ENCODE peak calls at places on chromosomes 11 and 22, in six cellular contexts. P is NB4, G is HepG2, B is A549, C is K562, U is GM12878. J is an unnamed sample.

GRCh38 chr11:44527476-44527875 is 38.0 kb upstream of the CD82 start:
- DNase-seq in P (no peak), G (no peak), B (no peak), C (no peak), U (no peak), J (no peak)

GRCh38 chr11:9267680-9268079 is 2.5 kb upstream of the DENND5A start:
- DNase-seq in P (no peak), G (no peak), B (no peak), C (no peak), U (no peak), J (no peak)

GRCh38 chr11:111846640-111847039 is 24.7 kb downstream of the ALG9 start:
- DNase-seq in P (peak; percentile 68), G (no peak), B (no peak), C (no peak), U (no peak), J (peak; percentile 55)

GRCh38 chr11:12752868-12753267 is 78.6 kb downstream of the TEAD1 start:
- DNase-seq in P (no peak), G (no peak), B (no peak), C (no peak), U (no peak), J (no peak)

GRCh38 chr11:109892321-109892794 is 200.8 kb upstream of the ZC3H12C start:
- DNase-seq in P (no peak), G (no peak), B (no peak), C (peak; percentile 74), U (no peak), J (no peak)

GRCh38 chr11:3989251-3989650 is 105.3 kb upstream of the RRM1 start:
- DNase-seq in P (no peak), G (no peak), B (no peak), C (no peak), U (no peak), J (no peak)

GRCh38 chr11:64229090-64229958 is 1.0 kb upstream of the DNAJC4 start:
- DNase-seq in P (no peak), G (no peak), B (no peak), C (no peak), U (no peak), J (no peak)

GRCh38 chr11:122882809-122883681 is 486 bp downstream of the JHY start:
- DNase-seq in P (peak; percentile 69), G (peak; percentile 7), B (peak; percentile 67), C (no peak), U (no peak), J (peak; percentile 50)

GRCh38 chr11:13207665-13208594 is 69.7 kb upstream of the BMAL1 start:
- DNase-seq in P (peak; percentile 81), G (peak; percentile 54), B (peak; percentile 23), C (peak; percentile 38), U (no peak), J (peak; percentile 84)

GRCh38 chr22:41308054-41308453 is 6.7 kb downstream of the ZC3H7B start:
- DNase-seq in P (no peak), G (no peak), B (no peak), C (peak; percentile 31), U (no peak), J (no peak)

GRCh38 chr22:23305922-23306374 is 125.6 kb downstream of the BCR start:
- DNase-seq in P (no peak), G (no peak), B (no peak), C (no peak), U (no peak), J (peak; percentile 96)

GRCh38 chr22:19986011-19986409 is 30.6 kb downstream of the ARVCF start:
- DNase-seq in P (no peak), G (no peak), B (no peak), C (no peak), U (no peak), J (no peak)

GRCh38 chr11:61429691-61430582 is at the start of the genes CPSF7 and SDHAF2:
- DNase-seq in P (peak; percentile 98), G (peak; percentile 89), B (peak; percentile 97), C (peak; percentile 94), U (peak; percentile 69), J (peak; percentile 94)
- TF ChIP-seq POLR2A in P (peak; percentile 92), G (peak; percentile 76), B (peak; percentile 55), C (peak; percentile 93), U (peak; percentile 93), J (peak; percentile 91)

DNA sequence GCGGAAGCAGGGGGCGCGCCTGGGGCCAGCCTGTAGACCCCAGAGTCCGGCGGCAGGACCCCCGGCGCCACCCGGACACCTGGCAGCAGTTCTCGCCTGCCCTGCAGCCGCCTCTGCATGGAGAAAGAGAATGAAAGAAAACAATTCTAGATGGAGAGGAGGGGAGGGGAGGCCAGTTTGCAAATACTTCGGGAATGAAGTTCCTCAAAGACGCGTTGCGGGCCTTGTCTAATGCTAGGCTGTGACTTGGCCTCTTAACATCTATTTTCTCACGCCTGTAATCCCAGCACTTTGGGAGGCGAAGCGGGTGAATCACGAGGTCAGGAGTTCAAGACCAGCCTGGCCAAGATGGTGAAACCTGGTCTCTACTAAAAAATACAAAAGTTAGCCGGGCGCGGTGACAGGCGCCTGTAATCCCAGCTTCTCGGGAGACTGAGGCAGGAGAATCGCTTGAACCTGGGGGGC is 2.1 kb upstream of the BARX2 start:
- DNase-seq in P (no peak), G (no peak), B (no peak), C (no peak), U (no peak), J (no peak)
- TF ChIP-seq MYC in P (no peak), G (no peak), B (no peak), C (no peak), U (no peak), J (no peak)

GRCh38 chr11:69215784-69216415 is 60.2 kb downstream of the SMIM38 start:
- DNase-seq in P (no peak), G (no peak), B (peak; percentile 51), C (no peak), U (no peak), J (no peak)
- TF ChIP-seq MAX in P (no peak), G (no peak), B (peak; percentile 23), C (no peak), U (no peak), J (no peak)

GRCh38 chr11:62546244-62546936 is at the start of gene AHNAK:
- DNase-seq in P (peak; percentile 90), G (no peak), B (peak; percentile 77), C (peak; percentile 82), U (no peak), J (peak; percentile 56)
- TF ChIP-seq POLR2A in P (peak; percentile 65), G (peak; percentile 56), B (peak; percentile 74), C (peak; percentile 32), U (peak; percentile 78), J (peak; percentile 97)

DNA sequence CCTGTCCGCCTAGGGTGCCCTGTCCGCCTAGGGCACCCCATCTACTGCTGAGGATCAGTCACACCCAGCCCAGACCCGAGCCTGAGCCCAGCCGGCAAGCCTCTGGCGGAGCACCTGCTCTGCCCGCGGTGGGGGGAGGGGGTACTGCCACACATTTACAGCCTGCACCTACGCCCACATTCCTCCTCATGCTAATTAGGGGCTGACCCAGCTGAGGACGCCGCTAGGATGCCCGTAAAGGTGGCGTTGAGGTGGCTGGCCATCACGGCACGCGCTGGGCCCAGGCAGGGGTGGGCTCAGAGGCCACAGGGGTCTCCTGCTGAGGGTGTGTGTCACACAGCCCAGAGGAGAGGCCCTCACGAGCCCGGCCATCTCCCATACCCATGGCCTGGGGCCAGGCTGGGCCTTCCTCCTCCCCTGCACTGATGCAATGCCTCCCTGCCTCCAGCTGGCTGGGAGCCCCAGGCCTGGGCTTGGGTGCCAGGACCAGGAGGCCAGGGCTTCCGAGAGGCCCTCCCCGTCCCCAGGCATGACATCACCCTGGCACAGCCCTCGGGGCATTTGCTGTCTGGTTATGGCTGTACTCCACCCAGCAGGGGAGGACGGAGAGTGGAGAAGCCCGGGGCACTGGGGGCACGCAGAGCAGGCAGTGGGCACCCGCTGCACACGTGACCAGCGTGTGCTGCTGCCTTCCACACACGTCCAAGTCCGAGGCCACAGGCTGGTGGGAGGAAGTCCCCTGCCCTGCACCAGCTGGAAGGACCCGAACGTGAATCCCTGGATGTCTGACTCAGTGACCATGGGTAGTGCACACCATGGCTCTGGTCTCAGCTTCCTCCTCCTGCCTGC is 12.7 kb downstream of the DUSP8 start:
- DNase-seq in P (no peak), G (no peak), B (peak; percentile 65), C (no peak), U (no peak), J (no peak)
- TF ChIP-seq MYC in P (no peak), G (no peak), B (no peak), C (no peak), U (no peak), J (no peak)

DNA sequence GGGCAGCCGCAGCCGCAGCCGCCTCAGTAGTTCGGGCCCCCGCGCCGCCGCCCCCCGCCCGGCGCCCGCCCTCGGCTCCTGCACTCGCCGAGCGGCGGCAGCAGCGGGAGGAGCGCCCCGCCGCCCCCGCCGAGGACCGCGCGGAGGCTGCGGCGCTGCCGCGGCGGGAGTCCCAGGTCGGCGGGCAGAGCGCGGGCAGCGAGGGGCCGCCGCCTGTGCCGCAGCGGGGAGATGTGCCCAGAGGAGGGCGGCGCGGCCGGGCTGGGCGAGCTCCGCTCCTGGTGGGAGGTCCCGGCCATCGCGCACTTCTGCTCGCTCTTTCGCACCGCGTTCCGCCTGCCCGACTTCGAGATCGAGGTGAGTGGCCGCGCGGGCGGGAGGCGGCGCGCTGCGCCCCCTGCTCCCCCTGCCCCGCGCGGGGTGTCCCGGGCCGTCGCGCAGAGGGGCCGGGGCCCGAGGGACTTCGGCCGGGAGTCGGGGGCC is 334 bp downstream of the CECR2 start:
- DNase-seq in P (peak; percentile 66), G (no peak), B (no peak), C (peak; percentile 25), U (no peak), J (no peak)
- TF ChIP-seq MAX in P (no peak), G (no peak), B (no peak), C (no peak), U (no peak), J (no peak)

GRCh38 chr22:46047226-46047625 is 70.3 kb upstream of the WNT7B start:
- DNase-seq in P (no peak), G (no peak), B (no peak), C (no peak), U (no peak), J (no peak)

GRCh38 chr22:46044718-46045458 is 67.9 kb upstream of the WNT7B start:
- DNase-seq in P (no peak), G (no peak), B (no peak), C (no peak), U (no peak), J (no peak)

GRCh38 chr22:46046299-46046685 is 69.3 kb upstream of the WNT7B start:
- DNase-seq in P (no peak), G (no peak), B (no peak), C (no peak), U (no peak), J (no peak)

GRCh38 chr22:46043816-46044717 is 67.1 kb upstream of the WNT7B start:
- DNase-seq in P (no peak), G (no peak), B (no peak), C (no peak), U (no peak), J (peak; percentile 37)

DNA sequence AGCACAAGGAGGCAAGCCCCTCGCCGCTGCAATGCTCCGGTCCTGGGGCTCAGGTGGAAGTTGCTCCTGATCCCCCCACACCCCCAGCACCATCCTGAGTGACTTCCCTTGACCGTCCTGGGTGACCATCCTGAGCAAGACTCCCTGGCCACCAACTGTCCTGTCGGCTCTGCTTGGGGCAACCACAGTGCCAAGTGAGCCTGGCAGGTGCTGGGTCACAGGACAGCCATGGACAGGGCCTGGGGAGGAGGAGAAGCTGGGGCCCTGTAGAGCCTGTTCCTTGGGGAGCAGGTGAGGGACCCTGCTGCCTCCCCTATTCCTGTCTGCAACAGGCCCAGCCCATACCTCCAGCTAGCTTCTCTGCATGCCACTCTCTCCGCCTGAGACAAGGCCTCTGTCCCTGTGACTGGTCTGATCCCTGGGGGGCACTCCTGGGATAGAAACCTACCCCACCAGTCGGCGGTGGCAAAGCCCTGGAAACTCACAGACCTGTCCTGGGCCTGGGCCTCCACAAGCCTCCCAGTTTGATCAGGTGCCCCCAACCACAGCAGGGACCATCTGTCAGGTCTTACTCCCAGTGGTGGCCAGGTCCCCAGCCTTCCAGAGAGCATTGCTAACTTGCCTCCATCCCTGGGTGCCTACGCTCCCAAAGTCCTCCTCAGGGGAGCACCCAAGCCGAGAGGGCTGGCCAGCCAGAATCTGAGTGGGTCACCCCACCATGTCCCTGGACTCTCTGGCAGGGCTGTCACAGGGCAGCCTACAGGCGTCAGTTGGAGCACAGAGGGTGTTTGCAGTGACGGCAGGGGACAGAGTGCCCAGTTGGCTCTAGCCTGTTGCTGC is 68.7 kb upstream of the WNT7B start:
- DNase-seq in P (no peak), G (no peak), B (no peak), C (no peak), U (no peak), J (no peak)
- TF ChIP-seq POLR2A in P (no peak), G (no peak), B (no peak), C (no peak), U (no peak), J (no peak)